ENCODE peak calls at places on chromosome 17, in six cellular contexts. W is spleen, B is HCT116, Y is fibroblast of lung, A is esophagus squamous epithelium, T is H1. I is an unnamed sample.

GRCh38 chr17:64028874-64029464 is 8.5 kb upstream of the ICAM2 start:
- DNase-seq in B (peak; percentile 66), Y (peak; percentile 73), W (peak; percentile 86), T (peak; percentile 23), A (no peak), I (no peak)

GRCh38 chr17:6231886-6232767 is 161.9 kb downstream of the WSCD1 start:
- DNase-seq in A (no peak), Y (peak; percentile 3), W (peak; percentile 43), T (no peak), B (no peak), I (no peak)

GRCh38 chr17:55451203-55451641 is 29.6 kb upstream of the MMD start:
- DNase-seq in W (no peak), T (no peak), A (no peak), B (no peak), Y (peak; percentile 70), I (no peak)

GRCh38 chr17:81646869-81647600 is 9.3 kb downstream of the PDE6G start:
- DNase-seq in T (no peak), A (no peak), B (no peak), W (no peak), Y (no peak), I (no peak)

GRCh38 chr17:72456026-72456569 is 335.3 kb downstream of the SOX9 start:
- DNase-seq in Y (peak; percentile 56), W (peak; percentile 35), B (peak; percentile 63), T (no peak), A (no peak), I (no peak)

GRCh38 chr17:72397687-72398086 is 276.9 kb downstream of the SOX9 start:
- DNase-seq in W (no peak), Y (peak; percentile 47), B (no peak), A (no peak), T (no peak), I (no peak)

GRCh38 chr17:2899911-2900310 is 103.7 kb downstream of the RAP1GAP2 start:
- DNase-seq in B (no peak), W (no peak), A (no peak), T (no peak), Y (no peak), I (peak; percentile 73)

GRCh38 chr17:4965311-4965986 is 2.2 kb downstream of the SPAG7 start:
- DNase-seq in A (no peak), T (no peak), W (no peak), B (no peak), Y (no peak), I (no peak)

GRCh38 chr17:74512624-74513084 is 18.6 kb downstream of the CD300LB start:
- DNase-seq in T (no peak), W (no peak), B (no peak), A (no peak), Y (no peak), I (no peak)

GRCh38 chr17:21301593-21302550 is 17.4 kb downstream of the MAP2K3 start:
- DNase-seq in W (peak; percentile 76), A (no peak), Y (no peak), T (no peak), B (no peak), I (no peak)

GRCh38 chr17:67016039-67016762 is 28.2 kb upstream of the CACNG1 start:
- DNase-seq in W (no peak), A (no peak), T (peak; percentile 19), B (no peak), Y (no peak), I (no peak)

GRCh38 chr17:39636927-39637736 is at the start of gene STARD3:
- DNase-seq in T (no peak), B (peak; percentile 73), Y (peak; percentile 89), W (peak; percentile 99), A (peak; percentile 33), I (peak; percentile 91)

GRCh38 chr17:40582328-40582901 is 17.1 kb upstream of the CCR7 start:
- DNase-seq in B (no peak), T (no peak), W (peak; percentile 97), Y (no peak), A (peak; percentile 32), I (no peak)

GRCh38 chr17:74972107-74972972 is at the start of gene HID1:
- DNase-seq in W (peak; percentile 93), Y (no peak), A (no peak), T (no peak), B (no peak), I (peak; percentile 92)

GRCh38 chr17:79659376-79659775 is 48.5 kb upstream of the RBFOX3 start:
- DNase-seq in A (no peak), B (no peak), T (no peak), W (no peak), Y (no peak), I (no peak)

GRCh38 chr17:17139972-17140589 is 66.1 kb downstream of the PLD6 start:
- DNase-seq in A (no peak), T (no peak), Y (no peak), W (no peak), B (no peak), I (no peak)

GRCh38 chr17:67902531-67903231 is 77.4 kb downstream of the BPTF start:
- DNase-seq in Y (no peak), A (no peak), T (no peak), B (no peak), W (no peak), I (no peak)

GRCh38 chr17:81399481-81400153 is 4.4 kb downstream of the BAHCC1 start:
- DNase-seq in A (no peak), Y (no peak), T (no peak), B (no peak), W (no peak), I (no peak)

GRCh38 chr17:78828470-78829185 is 12.0 kb downstream of the USP36 start:
- DNase-seq in Y (peak; percentile 66), B (peak; percentile 24), A (no peak), T (no peak), W (no peak), I (no peak)

GRCh38 chr17:81164464-81165245 is 652 bp upstream of the PVALEF start:
- DNase-seq in B (no peak), W (no peak), T (no peak), Y (no peak), A (no peak), I (peak; percentile 72)

GRCh38 chr17:40550608-40551007 is 14.7 kb downstream of the CCR7 start:
- DNase-seq in T (no peak), Y (peak; percentile 93), A (no peak), B (no peak), W (peak; percentile 49), I (no peak)

GRCh38 chr17:44894642-44895041 is 4.6 kb downstream of the EFTUD2 start:
- DNase-seq in W (no peak), T (no peak), A (no peak), Y (no peak), B (no peak), I (no peak)

GRCh38 chr17:9228408-9229159 is 207.3 kb downstream of the NTN1 start:
- DNase-seq in T (no peak), A (no peak), Y (peak; percentile 67), W (no peak), B (no peak), I (no peak)

DNA sequence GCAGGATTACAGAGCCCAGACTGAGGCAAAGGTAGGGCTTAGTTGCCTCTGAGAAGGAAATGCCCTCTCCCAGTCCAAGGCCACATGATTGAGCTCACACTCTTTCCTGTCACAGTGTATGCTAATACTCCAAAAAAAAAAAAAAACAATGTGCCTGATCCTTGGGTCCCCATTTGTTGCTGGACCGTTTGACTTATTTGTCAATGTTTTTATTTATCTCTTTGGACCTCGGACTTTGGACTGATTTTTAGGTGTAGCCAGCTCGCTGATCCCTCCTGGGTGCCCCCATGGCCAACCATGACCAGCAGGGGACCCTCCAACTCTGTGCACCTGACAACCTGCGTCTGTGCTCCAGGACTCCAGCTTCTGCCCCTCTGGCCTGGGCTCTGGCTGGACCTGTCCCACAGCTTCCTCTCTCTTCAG is 622 bp upstream of the CCL16 start:
- DNase-seq in W (no peak), T (no peak), A (no peak), B (no peak), Y (no peak), I (no peak)
- TF ChIP-seq CTCF in W (peak; percentile 17), T (peak; percentile 52), A (no peak), B (peak; percentile 6), Y (no peak), I (no peak)

GRCh38 chr17:32492648-32493289 is 6.0 kb downstream of the CDK5R1 start:
- DNase-seq in B (no peak), Y (no peak), W (no peak), A (no peak), T (no peak), I (no peak)

GRCh38 chr17:32495347-32496253 is 8.8 kb downstream of the CDK5R1 start:
- DNase-seq in B (no peak), T (no peak), Y (peak; percentile 65), A (no peak), W (peak; percentile 88), I (peak; percentile 72)

GRCh38 chr17:32494621-32495346 is 8.0 kb downstream of the CDK5R1 start:
- DNase-seq in Y (no peak), T (no peak), W (peak; percentile 80), B (no peak), A (no peak), I (no peak)

GRCh38 chr17:32492281-32492623 is 5.5 kb downstream of the CDK5R1 start:
- DNase-seq in B (no peak), T (no peak), Y (no peak), A (no peak), W (no peak), I (no peak)

GRCh38 chr17:32493581-32494513 is 7.1 kb downstream of the CDK5R1 start:
- DNase-seq in B (no peak), Y (no peak), W (peak; percentile 80), A (no peak), T (no peak), I (peak; percentile 73)
- H3K4me3 ChIP-seq in B (no peak overlapping the region), Y (no peak overlapping the region), W (no peak overlapping the region), A (no peak overlapping the region), T (no peak overlapping the region), I (no peak overlapping the region)

DNA sequence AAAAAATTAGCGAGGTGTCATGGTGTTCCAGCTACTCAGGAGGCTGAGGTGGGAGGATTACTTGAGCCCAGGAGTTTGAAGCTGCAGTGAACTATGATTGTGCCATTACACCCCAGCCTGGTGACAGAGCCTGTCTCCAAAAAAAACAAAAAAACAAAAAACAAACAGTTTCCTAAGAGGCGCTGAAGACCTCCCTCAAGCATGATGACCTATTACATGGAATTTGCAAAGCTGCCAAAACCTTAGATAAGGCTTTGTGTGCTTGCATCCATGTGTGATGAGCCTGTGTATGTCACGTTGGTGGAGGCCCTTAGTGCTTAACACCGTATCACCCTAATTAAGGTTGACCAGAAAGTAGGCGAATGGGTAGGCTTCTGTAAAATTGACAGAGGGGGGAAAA is 143.5 kb downstream of the PPM1E start:
- DNase-seq in A (no peak), B (no peak), T (no peak), W (no peak), Y (no peak), I (no peak)
- H3K36me3 ChIP-seq in A (no peaks in the 10 kb centered on the region), B (no peaks in the 10 kb centered on the region), T (no peaks in the 10 kb centered on the region), W (no peaks in the 10 kb centered on the region), Y (no peaks in the 10 kb centered on the region), I (no peaks in the 10 kb centered on the region)

GRCh38 chr17:28744104-28744801 is 442 bp downstream of the TRAF4 start:
- DNase-seq in B (no peak), Y (peak; percentile 65), A (no peak), W (peak; percentile 89), T (no peak), I (peak; percentile 86)
- TF ChIP-seq CTCF in B (no peak), Y (no peak), A (no peak), W (no peak), T (no peak), I (no peak)

GRCh38 chr17:30472238-30472890 is 4.8 kb upstream of the GOSR1 start:
- DNase-seq in Y (no peak), A (no peak), T (no peak), B (no peak), W (no peak), I (no peak)
- H3K4me3 ChIP-seq in Y (no peak overlapping the region), A (peak overlapping the region; percentile 46), T (no peak overlapping the region), B (no peak overlapping the region), W (no peak overlapping the region), I (no peak overlapping the region)

I was measured in pancreas.